ENCODE peak calls at places on chromosomes 1 and 21, in eight cellular contexts. B is heart left ventricle; L is CD4-positive, alpha-beta T cell; X is COR-L47; Q is activated naive CD4-positive, alpha-beta T cell treated with Interleukin-2 at 50 U/mL for 16 hours; K is EL; I is iPS-NIHi11; P is spleen. A is an unnamed sample.

GRCh38 chr1:8516793-8517556 is 199.1 kb downstream of the SLC45A1 start:
- DNase-seq in B (no peak), L (no peak), X (no peak), Q (no peak), K (peak; percentile 31), I (no peak), P (no peak), A (no peak)

GRCh38 chr1:75203415-75204277 is 69.5 kb downstream of the LHX8 start:
- DNase-seq in B (no peak), L (no peak), X (peak; percentile 64), Q (no peak), K (peak; percentile 21), I (peak; percentile 38), P (no peak), A (no peak)

GRCh38 chr1:208248254-208248935 is 4.2 kb upstream of the PLXNA2 start:
- DNase-seq in B (no peak), L (no peak), X (no peak), Q (no peak), K (no peak), I (no peak), P (no peak), A (no peak)

GRCh38 chr1:93399781-93400180 is 48.1 kb upstream of the FNBP1L start:
- DNase-seq in B (no peak), L (no peak), X (no peak), Q (no peak), K (no peak), I (peak; percentile 17), P (no peak), A (no peak)

GRCh38 chr1:74522143-74522542 is 9.7 kb upstream of the LRRC53 start:
- DNase-seq in B (no peak), L (no peak), X (no peak), Q (no peak), K (no peak), I (peak; percentile 47), P (no peak), A (no peak)

GRCh38 chr1:85229574-85230097 is 28.8 kb upstream of the SYDE2 start:
- DNase-seq in B (no peak), L (no peak), X (peak; percentile 35), Q (no peak), K (no peak), I (no peak), P (no peak), A (no peak)

GRCh38 chr1:169670836-169671235 is 40.6 kb downstream of the SELL start:
- DNase-seq in B (no peak), L (no peak), X (no peak), Q (no peak), K (no peak), I (no peak), P (no peak), A (no peak)

GRCh38 chr1:41370756-41371420 is 9.7 kb downstream of the FOXO6 start:
- DNase-seq in B (no peak), L (no peak), X (no peak), Q (no peak), K (no peak), I (no peak), P (no peak), A (no peak)

GRCh38 chr21:43600642-43601397 is 58.5 kb downstream of the HSF2BP start:
- DNase-seq in B (no peak), L (no peak), X (no peak), Q (no peak), K (peak; percentile 92), I (no peak), P (no peak), A (no peak)

GRCh38 chr1:227318852-227319607 is 738 bp upstream of the CDC42BPA start:
- DNase-seq in B (peak; percentile 51), L (no peak), X (peak; percentile 37), Q (no peak), K (peak; percentile 63), I (peak; percentile 81), P (no peak), A (peak; percentile 34)

GRCh38 chr1:158644479-158644878 is 39.4 kb downstream of the OR10Z1 start:
- DNase-seq in B (no peak), L (no peak), X (no peak), Q (no peak), K (no peak), I (no peak), P (no peak), A (no peak)

GRCh38 chr1:165454211-165454610 is 9.3 kb upstream of the RXRG start:
- DNase-seq in B (no peak), L (no peak), X (no peak), Q (no peak), K (no peak), I (no peak), P (no peak), A (no peak)

GRCh38 chr1:157156058-157156541 is 17.9 kb upstream of the ETV3 start:
- DNase-seq in B (peak; percentile 73), L (peak; percentile 68), X (peak; percentile 66), Q (peak; percentile 77), K (peak; percentile 67), I (peak; percentile 79), P (peak; percentile 93), A (peak; percentile 79)

GRCh38 chr1:167137285-167138192 is 43.7 kb downstream of the STYXL2 start:
- DNase-seq in B (no peak), L (no peak), X (no peak), Q (no peak), K (no peak), I (no peak), P (no peak), A (no peak)

GRCh38 chr1:171739646-171740045 is 2.2 kb downstream of the VAMP4 start:
- DNase-seq in B (no peak), L (no peak), X (no peak), Q (no peak), K (peak; percentile 13), I (no peak), P (no peak), A (no peak)

GRCh38 chr1:192024881-192025280 is 133.4 kb upstream of the RGS18 start:
- DNase-seq in B (no peak), L (no peak), X (no peak), Q (no peak), K (no peak), I (no peak), P (no peak), A (no peak)

GRCh38 chr21:43931454-43931853 is 66.4 kb downstream of the AGPAT3 start:
- DNase-seq in B (no peak), L (no peak), X (no peak), Q (no peak), K (no peak), I (no peak), P (no peak), A (peak; percentile 10)

GRCh38 chr1:39142394-39143060 is 62.0 kb upstream of the MACF1 start:
- DNase-seq in B (no peak), L (no peak), X (no peak), Q (no peak), K (peak; percentile 32), I (peak; percentile 38), P (no peak), A (no peak)

GRCh38 chr1:66266350-66266749 is 267.6 kb upstream of the SGIP1 start:
- DNase-seq in B (no peak), L (no peak), X (peak; percentile 42), Q (no peak), K (no peak), I (no peak), P (no peak), A (no peak)

GRCh38 chr1:156578006-156578405 is 1.5 kb upstream of the TTC24 start:
- DNase-seq in B (no peak), L (no peak), X (no peak), Q (no peak), K (no peak), I (no peak), P (no peak), A (no peak)

GRCh38 chr1:33111965-33112364 is 31.0 kb downstream of the AZIN2 start:
- DNase-seq in B (no peak), L (no peak), X (peak; percentile 16), Q (no peak), K (no peak), I (peak; percentile 5), P (no peak), A (no peak)

GRCh38 chr1:45230537-45230936 is 24.1 kb upstream of the ZSWIM5 start:
- DNase-seq in B (no peak), L (peak; percentile 9), X (no peak), Q (no peak), K (no peak), I (peak; percentile 38), P (no peak), A (no peak)

GRCh38 chr1:211928993-211929637 is 98.6 kb upstream of the LPGAT1 start:
- DNase-seq in B (no peak), L (no peak), X (peak; percentile 54), Q (no peak), K (peak; percentile 53), I (no peak), P (no peak), A (peak; percentile 41)

GRCh38 chr1:37052120-37052519 is 17.8 kb upstream of the GRIK3 start:
- DNase-seq in B (no peak), L (no peak), X (no peak), Q (no peak), K (no peak), I (no peak), P (no peak), A (no peak)

A was measured in right lobe of liver.